ENCODE peak calls at places on chromosomes 12 and 14, in four cellular contexts. C is adrenal gland, R is PC-9, U is AG04450. T is an unnamed sample.

GRCh38 chr12:88401153-88401552 is 179.1 kb downstream of the KITLG start:
- DNase-seq in C (no peak), R (peak; percentile 42), U (no peak), T (no peak)

GRCh38 chr14:52020315-52020714 is 31.0 kb downstream of the RTRAF start:
- DNase-seq in C (no peak), R (no peak), U (no peak), T (no peak)

GRCh38 chr12:91926810-91927209 is 218.8 kb downstream of the BTG1 start:
- DNase-seq in C (no peak), R (peak; percentile 90), U (peak; percentile 72), T (no peak)

GRCh38 chr12:86613306-86613705 is 357.1 kb upstream of the MGAT4C start:
- DNase-seq in C (no peak), R (no peak), U (no peak), T (no peak)

GRCh38 chr12:13008741-13009380 is 8.8 kb upstream of the HEBP1 start:
- DNase-seq in C (no peak), R (no peak), U (no peak), T (no peak)

GRCh38 chr14:59239030-59239429 is 50.6 kb downstream of the DAAM1 start:
- DNase-seq in C (no peak), R (no peak), U (no peak), T (no peak)

GRCh38 chr12:67161322-67161918 is 107.7 kb upstream of the CAND1 start:
- DNase-seq in C (peak; percentile 53), R (no peak), U (no peak), T (peak; percentile 32)

GRCh38 chr14:49505026-49505766 is 81.0 kb downstream of the RPS29 start:
- DNase-seq in C (no peak), R (peak; percentile 99), U (no peak), T (no peak)

GRCh38 chr12:44875954-44876553 is at the start of gene NELL2:
- DNase-seq in C (peak; percentile 24), R (no peak), U (no peak), T (peak; percentile 48)

GRCh38 chr14:66403183-66403582 is 83.0 kb upstream of the CCDC196 start:
- DNase-seq in C (no peak), R (peak; percentile 62), U (no peak), T (no peak)

GRCh38 chr12:19150273-19150895 is 20.9 kb downstream of the PLEKHA5 start:
- DNase-seq in C (no peak), R (no peak), U (no peak), T (no peak)

GRCh38 chr12:115810166-115810565 is 467.3 kb downstream of the MED13L start:
- DNase-seq in C (no peak), R (no peak), U (no peak), T (no peak)

GRCh38 chr12:4006743-4007142 is 133.5 kb upstream of the PARP11 start:
- DNase-seq in C (no peak), R (no peak), U (no peak), T (no peak)

GRCh38 chr12:96034631-96035282 is 630 bp downstream of the LTA4H start:
- DNase-seq in C (peak; percentile 50), R (no peak), U (no peak), T (peak; percentile 37)

GRCh38 chr14:54617467-54617866 is 50.5 kb downstream of the SAMD4A start:
- DNase-seq in C (no peak), R (no peak), U (no peak), T (no peak)

GRCh38 chr14:80584638-80585505 is 356.7 kb downstream of the CEP128 start:
- DNase-seq in C (no peak), R (peak; percentile 95), U (peak; percentile 48), T (no peak)

GRCh38 chr12:18754118-18754707 is 16.3 kb downstream of the CAPZA3 start:
- DNase-seq in C (peak; percentile 64), R (no peak), U (no peak), T (no peak)

GRCh38 chr12:109626378-109627115 is 53.0 kb downstream of the MVK start:
- DNase-seq in C (no peak), R (no peak), U (no peak), T (no peak)
- H3K4me3 ChIP-seq in C (no peak overlapping the region), R (no peak overlapping the region), U (no peak overlapping the region), T (no peak overlapping the region)

DNA sequence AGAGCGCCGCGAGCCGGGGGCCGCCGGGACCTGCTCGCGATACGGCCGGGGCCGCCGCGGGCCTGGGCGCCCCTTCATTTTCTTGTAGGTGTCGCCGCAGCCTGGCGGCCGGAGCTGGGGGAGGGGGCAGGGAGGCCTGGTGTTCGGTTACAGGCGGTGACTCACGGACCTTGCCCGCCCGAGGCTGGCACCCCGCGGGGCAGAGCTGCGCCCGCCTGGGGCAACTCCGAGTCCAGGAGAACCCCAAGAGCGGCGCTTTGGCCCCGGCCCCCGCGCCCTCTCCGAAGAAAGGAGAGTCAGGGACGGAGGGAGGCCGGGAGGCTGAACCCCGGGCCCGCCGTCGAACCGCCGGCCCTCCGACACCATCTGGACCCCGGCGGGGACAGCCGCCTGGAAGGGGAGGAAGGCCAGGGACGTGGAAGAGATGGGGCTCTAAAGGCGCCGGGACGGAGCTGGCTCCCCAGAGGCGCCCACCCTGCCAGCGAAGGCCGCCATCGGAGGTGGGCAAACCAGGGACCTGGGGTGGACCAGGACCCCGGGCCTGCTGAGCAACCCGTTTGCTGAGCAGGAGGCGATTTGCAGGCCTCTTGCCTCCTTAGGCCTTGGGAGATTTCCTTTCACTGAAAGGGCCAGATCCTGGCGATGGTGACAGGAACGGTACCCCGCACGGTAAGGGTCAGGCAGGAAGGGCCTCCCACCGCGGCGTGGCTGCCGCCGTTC is 828 bp upstream of the NUAK1 start:
- DNase-seq in C (peak; percentile 88), R (peak; percentile 77), U (no peak), T (no peak)
- H3K4me3 ChIP-seq in C (peak overlapping the region; percentile 26), R (peak overlapping the region; percentile 78), U (peak overlapping the region; percentile 77), T (peak overlapping the region; percentile 37)

DNA sequence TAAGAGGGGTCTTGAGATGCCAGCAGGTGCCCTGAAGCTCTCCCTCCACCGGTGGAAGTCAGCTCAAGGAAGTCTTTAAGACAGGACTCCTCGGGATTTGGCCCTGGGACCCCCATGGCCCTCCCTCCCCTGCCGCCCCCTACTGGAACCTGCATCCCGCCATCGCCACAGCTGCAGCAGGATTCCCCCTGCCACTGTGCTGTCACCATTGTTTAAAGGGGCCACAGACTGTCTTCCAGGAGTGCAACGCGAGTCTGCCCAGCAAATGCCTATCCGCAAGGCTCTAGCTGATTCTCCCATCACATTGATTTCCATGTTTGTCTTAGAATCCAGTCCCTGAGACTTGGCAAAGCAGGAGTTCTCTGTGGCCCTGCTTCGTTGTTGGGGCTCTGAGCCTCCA is 770.8 kb upstream of the ALG10B start:
- DNase-seq in C (no peak), R (no peak), U (no peak), T (no peak)
- H3K4me3 ChIP-seq in C (no peak overlapping the region), R (no peak overlapping the region), U (no peak overlapping the region), T (no peak overlapping the region)

GRCh38 chr14:103520269-103520656 is 2.4 kb downstream of the CKB start:
- DNase-seq in C (no peak), R (no peak), U (no peak), T (no peak)
- H3K4me3 ChIP-seq in C (no peak overlapping the region), R (peak overlapping the region; percentile 66), U (no peak overlapping the region), T (peak overlapping the region; percentile 78)

DNA sequence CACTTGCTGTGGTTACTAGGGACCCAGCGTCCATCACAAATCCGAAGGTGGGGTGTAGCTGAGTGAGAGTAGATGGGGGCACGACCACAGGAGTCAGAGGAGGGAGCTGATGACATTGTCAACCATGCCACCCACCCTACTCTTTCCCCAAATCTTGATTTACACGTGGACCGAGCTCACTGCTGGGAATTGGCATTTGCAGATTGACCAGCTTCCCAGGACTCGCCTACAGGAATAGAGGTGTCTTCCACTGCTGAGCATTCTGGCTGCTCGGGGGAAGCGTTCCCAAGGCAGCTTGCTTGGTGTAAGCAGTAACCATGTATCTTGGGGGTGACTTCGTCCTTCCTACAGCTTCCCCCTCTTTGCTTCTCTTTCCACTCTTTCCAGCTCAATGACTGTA is 353 bp upstream of the PTPRR start:
- DNase-seq in C (no peak), R (no peak), U (no peak), T (peak; percentile 45)
- H3K4me3 ChIP-seq in C (no peak overlapping the region), R (no peak overlapping the region), U (no peak overlapping the region), T (peak overlapping the region; percentile 91)

GRCh38 chr12:132648616-132649225 is 30.1 kb downstream of the P2RX2 start:
- DNase-seq in C (no peak), R (no peak), U (no peak), T (no peak)

GRCh38 chr12:132646850-132647249 is 28.3 kb downstream of the P2RX2 start:
- DNase-seq in C (no peak), R (no peak), U (no peak), T (no peak)

GRCh38 chr12:132651444-132652100 is 33.0 kb downstream of the P2RX2 start:
- DNase-seq in C (no peak), R (no peak), U (no peak), T (no peak)

GRCh38 chr12:132647858-132648257 is 29.3 kb downstream of the P2RX2 start:
- DNase-seq in C (no peak), R (no peak), U (no peak), T (no peak)

GRCh38 chr12:132649226-132649945 is 30.8 kb downstream of the P2RX2 start:
- DNase-seq in C (no peak), R (no peak), U (no peak), T (no peak)
- H3K4me3 ChIP-seq in C (no peak overlapping the region), R (no peak overlapping the region), U (no peak overlapping the region), T (no peak overlapping the region)

DNA sequence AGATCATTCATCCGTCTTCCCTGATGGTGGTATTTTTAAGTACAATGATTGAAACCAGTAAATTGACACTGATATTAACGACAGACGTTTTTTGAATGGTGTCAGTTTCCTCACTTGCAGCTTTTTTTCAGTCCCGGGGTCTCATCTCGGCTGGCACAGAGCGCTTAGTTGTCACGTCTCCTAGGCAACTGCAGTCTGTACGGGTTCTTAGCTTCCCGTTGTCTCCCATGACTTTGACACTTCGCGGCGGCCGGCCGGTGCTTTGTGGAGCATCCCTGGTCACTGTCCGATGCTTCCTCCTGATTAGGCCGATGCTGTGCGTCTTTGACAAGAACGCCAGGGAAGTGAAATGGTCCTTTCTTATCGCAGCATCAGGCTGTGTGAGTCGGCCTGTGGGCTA is 67.4 kb downstream of the ADGRD1 start:
- DNase-seq in C (no peak), R (no peak), U (no peak), T (no peak)
- H3K4me3 ChIP-seq in C (no peak overlapping the region), R (no peak overlapping the region), U (no peak overlapping the region), T (no peak overlapping the region)

DNA sequence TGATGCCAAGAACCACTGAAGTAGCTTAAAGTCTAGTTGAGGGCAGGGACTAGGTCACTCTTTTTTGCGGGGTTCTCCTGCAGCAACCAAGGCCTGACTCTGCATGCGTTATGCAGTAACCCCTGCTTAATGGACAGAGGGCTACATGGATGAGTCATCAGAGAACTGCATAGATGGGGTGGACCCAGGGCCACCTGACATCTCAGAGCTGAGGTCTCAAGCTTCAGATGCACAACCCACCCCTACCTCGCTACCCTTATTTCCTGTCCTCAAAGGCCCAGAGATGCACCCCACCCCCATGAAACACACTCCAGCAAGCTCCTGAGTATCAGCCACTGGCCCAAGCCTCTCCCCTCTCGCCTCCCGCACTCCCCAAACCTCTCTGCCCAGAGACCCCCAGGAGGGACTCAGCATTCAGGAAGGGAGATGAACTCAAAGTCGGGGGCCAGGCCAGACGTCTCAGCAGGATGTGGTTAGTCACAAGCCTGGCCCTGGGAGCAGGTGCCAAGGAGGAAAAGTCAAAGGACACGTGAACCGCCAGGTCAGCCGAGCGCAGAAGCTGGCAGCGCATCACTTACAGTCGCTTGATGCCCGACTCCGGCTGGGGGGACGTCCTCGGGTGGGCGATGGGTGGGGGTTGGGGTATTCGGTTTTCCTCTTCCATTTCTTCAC is 25.8 kb downstream of the SNRNP35 start:
- DNase-seq in C (no peak), R (no peak), U (no peak), T (no peak)
- H3K4me3 ChIP-seq in C (no peak overlapping the region), R (no peak overlapping the region), U (no peak overlapping the region), T (no peak overlapping the region)

T was measured in BE2C.